ENCODE peak calls at places on chromosomes 7 and 10, in nine cellular contexts. D is psoas muscle; H is activated CD4-positive, alpha-beta T cell treated with anti-CD3 and anti-CD28 coated beads, Interleukin-2, amount 50 U/mL, for 1 hour; U is mesothelial cell of epicardium; R is NCI-H1092; A is lung; G is T-helper 9 cell; B is MV-4-11; K is AG08396. I is an unnamed sample.

GRCh38 chr7:17786314-17786852 is 153.9 kb downstream of the SNX13 start:
- DNase-seq in B (no peak), R (no peak), D (no peak), H (no peak), G (no peak), U (no peak), A (no peak), K (no peak), I (no peak)

GRCh38 chr10:59633063-59633462 is 76.6 kb downstream of the SLC16A9 start:
- DNase-seq in R (no peak), H (no peak), B (no peak), D (no peak), K (no peak), U (no peak), G (no peak), A (no peak), I (no peak)

GRCh38 chr7:42457663-42458062 is 220.7 kb upstream of the GLI3 start:
- DNase-seq in K (no peak), A (no peak), B (no peak), D (no peak), R (no peak), U (no peak), G (no peak), H (no peak), I (no peak)

GRCh38 chr7:38840736-38841460 is 68.1 kb downstream of the VPS41 start:
- DNase-seq in A (no peak), H (no peak), D (no peak), G (no peak), K (peak), U (no peak), B (no peak), R (no peak), I (no peak)

GRCh38 chr7:24715171-24715570 is 42.1 kb downstream of the GSDME start:
- DNase-seq in U (no peak), H (no peak), A (peak), R (no peak), G (no peak), D (no peak), B (no peak), K (no peak), I (no peak)

GRCh38 chr7:81688622-81689411 is 81.0 kb downstream of the HGF start:
- DNase-seq in D (no peak), B (peak), U (no peak), K (no peak), G (no peak), A (no peak), R (no peak), H (no peak), I (peak)

GRCh38 chr7:20647908-20648776 is 32.7 kb downstream of the ABCB5 start:
- DNase-seq in A (no peak), U (no peak), D (no peak), H (no peak), R (peak), K (no peak), B (no peak), G (no peak), I (no peak)

GRCh38 chr7:51950811-51951210 is 634.2 kb upstream of the COBL start:
- DNase-seq in R (no peak), K (no peak), U (no peak), B (no peak), H (no peak), D (no peak), A (no peak), G (no peak), I (no peak)

GRCh38 chr7:94240902-94241301 is 153.8 kb upstream of the COL1A2 start:
- DNase-seq in K (no peak), D (no peak), U (no peak), A (no peak), G (no peak), B (no peak), R (no peak), H (no peak), I (no peak)

GRCh38 chr10:122709971-122710370 is 10.3 kb upstream of the C10orf120 start:
- DNase-seq in B (no peak), K (no peak), A (no peak), R (no peak), H (no peak), U (no peak), D (no peak), G (no peak), I (no peak)

GRCh38 chr10:86160890-86161585 is 205.6 kb downstream of the GRID1 start:
- DNase-seq in R (no peak), K (no peak), D (no peak), H (no peak), G (no peak), A (no peak), B (no peak), U (no peak), I (no peak)

GRCh38 chr7:111919164-111919563 is 287.0 kb downstream of the DOCK4 start:
- DNase-seq in K (no peak), H (no peak), A (no peak), D (no peak), R (no peak), U (no peak), G (no peak), B (no peak), I (no peak)

GRCh38 chr7:30789334-30789711 is 18.1 kb downstream of the MINDY4 start:
- DNase-seq in R (no peak), H (no peak), U (no peak), B (peak), A (no peak), G (no peak), K (peak), D (peak), I (no peak)

GRCh38 chr10:84310470-84310869 is 17.9 kb upstream of the CCSER2 start:
- DNase-seq in H (no peak), U (no peak), B (no peak), D (no peak), R (no peak), K (peak), G (no peak), A (no peak), I (no peak)

GRCh38 chr10:68247931-68248330 is 16.0 kb upstream of the ATOH7 start:
- DNase-seq in K (no peak), A (no peak), B (no peak), D (no peak), R (no peak), H (no peak), G (no peak), U (no peak), I (no peak)

GRCh38 chr10:43420369-43421200 is 11.6 kb upstream of the HNRNPF start:
- DNase-seq in B (peak), A (peak), U (peak), G (peak), K (peak), H (peak), D (peak), R (peak), I (no peak)

GRCh38 chr7:149050941-149051340 is 22.6 kb upstream of the PDIA4 start:
- DNase-seq in B (peak), U (no peak), A (no peak), H (no peak), D (no peak), K (no peak), R (no peak), G (no peak), I (no peak)

GRCh38 chr10:42963302-42963701 is 113.6 kb upstream of the RET start:
- DNase-seq in G (no peak), A (no peak), D (no peak), R (no peak), H (no peak), B (peak), K (no peak), U (no peak), I (no peak)

GRCh38 chr7:151351027-151351426 is 9.4 kb downstream of the NUB1 start:
- DNase-seq in R (no peak), G (no peak), A (no peak), B (peak), U (no peak), H (peak), D (no peak), K (no peak), I (no peak)

GRCh38 chr10:48496831-48497792 is 107.8 kb downstream of the ARHGAP22 start:
- DNase-seq in K (peak), U (no peak), R (no peak), B (peak), G (no peak), D (no peak), H (no peak), A (no peak), I (no peak)

GRCh38 chr7:65441010-65441409 is 67.4 kb downstream of the ZNF92 start:
- DNase-seq in D (no peak), H (no peak), B (no peak), A (no peak), R (no peak), K (peak), U (no peak), G (no peak), I (no peak)

GRCh38 chr10:57627642-57628178 is 640.0 kb downstream of the IPMK start:
- DNase-seq in A (no peak), G (no peak), D (no peak), R (no peak), U (no peak), K (no peak), H (no peak), B (no peak), I (no peak)

GRCh38 chr10:91909178-91909677 is at the start of gene FGFBP3:
- DNase-seq in U (peak), D (no peak), H (peak), G (no peak), R (peak), A (no peak), K (peak), B (peak), I (no peak)

GRCh38 chr10:66202101-66202500 is 723.7 kb upstream of the LRRTM3 start:
- DNase-seq in K (no peak), G (no peak), H (no peak), A (no peak), D (no peak), R (no peak), U (no peak), B (no peak), I (no peak)

GRCh38 chr10:22849077-22849810 is 78.6 kb upstream of the ARMC3 start:
- DNase-seq in B (no peak), R (no peak), G (no peak), K (peak), U (no peak), A (peak), D (peak), H (no peak), I (no peak)

GRCh38 chr10:131702521-131703356 is 198.1 kb upstream of the PPP2R2D start:
- DNase-seq in B (no peak), G (no peak), H (no peak), K (no peak), U (no peak), A (no peak), R (no peak), D (no peak), I (no peak)

GRCh38 chr10:77504196-77504869 is 133.3 kb downstream of the KCNMA1 start:
- DNase-seq in H (no peak), K (no peak), U (no peak), B (no peak), A (no peak), D (no peak), R (no peak), G (no peak), I (no peak)

GRCh38 chr7:25967278-25968204 is 184.5 kb upstream of the NFE2L3 start:
- DNase-seq in K (no peak), A (no peak), H (no peak), R (no peak), B (peak), D (no peak), U (no peak), G (no peak), I (no peak)

GRCh38 chr10:101134299-101135127 is 3.4 kb downstream of the TLX1 start:
- DNase-seq in B (no peak), R (no peak), U (no peak), A (no peak), D (no peak), G (no peak), K (no peak), H (no peak), I (no peak)

GRCh38 chr10:60549686-60550085 is 160.0 kb upstream of the ANK3 start:
- DNase-seq in A (no peak), H (no peak), K (no peak), U (no peak), G (no peak), R (no peak), D (no peak), B (no peak), I (no peak)

GRCh38 chr7:106772655-106773108 is 92.4 kb upstream of the PIK3CG start:
- DNase-seq in G (no peak), H (no peak), A (no peak), D (no peak), U (no peak), R (no peak), K (no peak), B (no peak), I (no peak)

GRCh38 chr7:143375298-143376034 is 5.7 kb upstream of the ZYX start:
- DNase-seq in A (no peak), B (peak), U (no peak), H (no peak), K (no peak), G (no peak), D (no peak), R (no peak), I (no peak)

GRCh38 chr10:73647211-73647874 is 6.1 kb upstream of the MYOZ1 start:
- DNase-seq in R (peak), K (peak), H (no peak), B (no peak), D (peak), A (peak), U (no peak), G (no peak), I (no peak)

I was measured in NCI-H2107.